ENCODE peak calls at places on chromosomes 16 and 17, in ten cellular contexts. J is endodermal cell; K is A549; S is LNCaP clone FGC; B is effector memory CD4-positive, alpha-beta T cell; G is AG04450; U is dorsolateral prefrontal cortex; M is HepG2; X is PC-9; T is lower lobe of right lung. L is an unnamed sample.

GRCh38 chr17:72004011-72004427 is 116.8 kb upstream of the SOX9 start:
- DNase-seq in J (no peak), K (no peak), S (no peak), B (no peak), G (no peak), U (no peak), M (no peak), X (no peak), T (no peak), L (no peak)

GRCh38 chr17:21021208-21021803 is 21.5 kb downstream of the USP22 start:
- DNase-seq in J (no peak), K (no peak), S (no peak), B (no peak), G (no peak), U (no peak), M (no peak), X (no peak), T (no peak), L (no peak)

GRCh38 chr16:72434159-72434558 is 262.2 kb upstream of the PMFBP1 start:
- DNase-seq in J (no peak), K (no peak), S (no peak), B (no peak), G (no peak), U (no peak), M (no peak), X (no peak), T (no peak), L (no peak)

GRCh38 chr17:80024206-80024972 is 11.3 kb downstream of the TBC1D16 start:
- DNase-seq in J (no peak), K (no peak), S (no peak), B (no peak), G (no peak), U (no peak), M (no peak), X (no peak), T (no peak), L (no peak)

GRCh38 chr17:31824771-31825360 is 34.2 kb downstream of the COPRS start:
- DNase-seq in J (no peak), K (no peak), S (no peak), B (no peak), G (no peak), U (no peak), M (no peak), X (no peak), T (no peak), L (no peak)

GRCh38 chr16:53358884-53359283 is 75.4 kb upstream of the RBL2 start:
- DNase-seq in J (no peak), K (no peak), S (no peak), B (no peak), G (no peak), U (no peak), M (no peak), X (no peak), T (no peak), L (no peak)

GRCh38 chr17:63029520-63029919 is 63.5 kb downstream of the TANC2 start:
- DNase-seq in J (no peak), K (no peak), S (no peak), B (no peak), G (peak; percentile 21), U (no peak), M (no peak), X (no peak), T (no peak), L (no peak)

GRCh38 chr16:56860226-56861020 is 4.6 kb upstream of the SLC12A3 start:
- DNase-seq in J (no peak), K (no peak), S (no peak), B (no peak), G (no peak), U (no peak), M (peak; percentile 67), X (no peak), T (no peak), L (peak; percentile 88)

GRCh38 chr16:7651803-7652570 is 319.3 kb downstream of the RBFOX1 start:
- DNase-seq in J (peak; percentile 57), K (no peak), S (no peak), B (no peak), G (no peak), U (no peak), M (no peak), X (no peak), T (no peak), L (no peak)

GRCh38 chr17:60102632-60103047 is 23.9 kb upstream of the HEATR6 start:
- DNase-seq in J (peak; percentile 50), K (peak; percentile 41), S (no peak), B (no peak), G (no peak), U (no peak), M (no peak), X (no peak), T (peak; percentile 65), L (no peak)

GRCh38 chr16:64711026-64711425 is 410.8 kb downstream of the CDH11 start:
- DNase-seq in J (no peak), K (no peak), S (no peak), B (no peak), G (no peak), U (no peak), M (no peak), X (no peak), T (no peak), L (no peak)

GRCh38 chr17:31073411-31073810 is 21.4 kb upstream of the NF1 start:
- DNase-seq in J (no peak), K (no peak), S (no peak), B (no peak), G (no peak), U (no peak), M (no peak), X (no peak), T (no peak), L (no peak)

GRCh38 chr17:48551206-48551597 is 6.3 kb upstream of the HOXB2 start:
- DNase-seq in J (no peak), K (no peak), S (no peak), B (no peak), G (no peak), U (no peak), M (no peak), X (no peak), T (no peak), L (no peak)

GRCh38 chr17:48553190-48553547 is 8.3 kb upstream of the HOXB2 start:
- DNase-seq in J (no peak), K (no peak), S (no peak), B (no peak), G (no peak), U (no peak), M (no peak), X (no peak), T (no peak), L (no peak)

GRCh38 chr17:48550313-48551205 is 5.7 kb upstream of the HOXB2 start:
- DNase-seq in J (peak; percentile 86), K (no peak), S (no peak), B (no peak), G (no peak), U (no peak), M (no peak), X (no peak), T (no peak), L (no peak)

GRCh38 chr17:48552453-48553189 is 7.7 kb upstream of the HOXB2 start:
- DNase-seq in J (peak; percentile 83), K (no peak), S (no peak), B (no peak), G (no peak), U (no peak), M (no peak), X (no peak), T (no peak), L (no peak)

DNA sequence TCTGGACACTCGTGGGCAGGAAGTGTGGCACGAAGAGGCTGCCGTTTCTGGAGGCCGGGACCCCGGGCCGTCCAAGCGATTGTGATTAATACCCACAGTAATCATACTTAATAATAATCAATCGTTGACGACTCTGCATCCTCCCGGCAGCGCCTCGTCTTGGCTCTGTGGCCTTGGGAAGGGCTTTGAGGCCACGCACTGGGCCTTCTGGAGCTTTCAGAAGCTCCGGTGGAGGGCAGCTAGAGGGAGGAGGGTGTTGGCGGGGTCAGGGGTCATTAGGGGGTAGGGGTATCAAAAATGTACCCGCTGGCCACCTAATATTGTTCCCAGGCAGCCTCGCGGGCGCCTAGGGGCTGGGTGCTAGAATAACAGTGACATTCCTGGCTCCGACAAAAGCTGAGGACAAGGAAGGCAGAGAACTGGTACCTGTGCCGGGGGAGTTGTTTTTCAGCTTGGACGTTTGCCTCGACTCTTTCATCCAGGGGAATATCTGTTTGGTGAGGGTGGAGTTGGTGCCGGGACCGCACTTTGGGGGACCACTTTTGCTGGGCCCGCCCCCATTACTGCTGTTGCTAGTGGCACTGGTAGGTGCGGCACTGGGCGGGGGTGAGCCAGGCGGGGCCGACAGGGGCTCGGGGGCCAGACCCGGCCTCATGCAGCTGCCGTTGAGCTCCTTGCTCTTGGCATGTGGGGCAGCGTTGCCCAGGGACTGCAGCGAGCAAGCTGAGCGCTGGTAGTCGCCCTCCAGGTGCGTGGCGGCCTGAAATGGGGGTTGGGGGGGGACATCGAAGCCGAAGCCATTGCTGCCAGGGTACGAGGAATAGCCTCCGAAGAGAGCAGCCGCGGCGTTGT is 6.9 kb upstream of the HOXB2 start:
- DNase-seq in J (peak; percentile 78), K (no peak), S (no peak), B (no peak), G (no peak), U (no peak), M (no peak), X (no peak), T (no peak), L (no peak)
- H3K4me3 ChIP-seq in J (no peak overlapping the region), K (no peak overlapping the region), S (no peak overlapping the region), B (no peak overlapping the region), G (peak overlapping the region; percentile 48), U (no peak overlapping the region), M (no peak overlapping the region), X (no peak overlapping the region), T (peak overlapping the region; percentile 6), L (no peak overlapping the region)

GRCh38 chr17:8056232-8056975 is 17.5 kb downstream of the ALOX15B start:
- DNase-seq in J (peak; percentile 53), K (no peak), S (peak; percentile 100), B (no peak), G (peak; percentile 16), U (no peak), M (peak; percentile 93), X (peak; percentile 29), T (peak; percentile 81), L (no peak)
- H3K4me3 ChIP-seq in J (no peak overlapping the region), K (no peak overlapping the region), S (peak overlapping the region; percentile 61), B (no peak overlapping the region), G (no peak overlapping the region), U (no peak overlapping the region), M (peak overlapping the region; percentile 38), X (no peak overlapping the region), T (peak overlapping the region; percentile 22), L (no peak overlapping the region)

GRCh38 chr16:48365030-48365600 is 20.1 kb downstream of the SIAH1 start:
- DNase-seq in J (no peak), K (no peak), S (peak; percentile 39), B (no peak), G (no peak), U (no peak), M (no peak), X (no peak), T (no peak), L (no peak)
- H3K4me3 ChIP-seq in J (peak overlapping the region; percentile 80), K (peak overlapping the region; percentile 53), S (peak overlapping the region; percentile 62), B (no peak overlapping the region), G (peak overlapping the region; percentile 63), U (peak overlapping the region; percentile 58), M (peak overlapping the region; percentile 72), X (peak overlapping the region; percentile 73), T (peak overlapping the region; percentile 62), L (no peak overlapping the region)

DNA sequence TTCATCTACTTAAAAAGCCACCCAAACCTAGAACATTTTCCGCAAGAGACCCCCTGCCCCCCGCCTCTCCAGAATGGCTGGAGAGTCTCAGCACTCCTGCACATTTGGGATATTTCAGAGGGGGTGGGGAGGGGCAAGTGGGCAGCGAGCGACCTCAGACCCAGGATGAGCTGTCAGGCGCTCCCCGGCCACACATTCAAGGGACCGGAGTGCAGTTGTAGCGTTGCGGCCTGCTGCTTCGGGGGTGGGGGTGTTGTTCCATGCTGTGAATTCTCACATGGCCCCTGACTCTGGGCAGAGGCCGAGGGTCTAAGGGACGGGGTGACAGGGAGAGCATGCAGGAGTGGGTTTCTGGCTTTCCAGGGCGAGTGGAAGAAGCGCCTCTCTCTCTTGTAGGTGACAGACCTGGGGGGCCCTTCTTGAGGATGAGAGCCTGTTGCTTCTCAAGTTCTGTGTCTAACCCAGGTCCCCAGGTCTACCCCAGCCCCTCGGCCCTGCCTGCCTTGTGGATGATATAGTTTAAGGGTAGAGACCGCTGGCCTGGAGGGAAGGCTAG is 231.2 kb downstream of the SEC14L1 start:
- DNase-seq in J (no peak), K (no peak), S (no peak), B (no peak), G (no peak), U (no peak), M (no peak), X (no peak), T (no peak), L (no peak)
- H3K4me3 ChIP-seq in J (peak overlapping the region; percentile 80), K (no peak overlapping the region), S (no peak overlapping the region), B (peak overlapping the region; percentile 91), G (peak overlapping the region; percentile 91), U (peak overlapping the region; percentile 75), M (peak overlapping the region; percentile 88), X (no peak overlapping the region), T (peak overlapping the region; percentile 78), L (peak overlapping the region; percentile 82)

L was measured in Jurkat, Clone E6-1.